ENCODE peak calls at places on chromosomes 11 and 22, in four cellular contexts. One of them, this sample, is unnamed.

GRCh38 chr22:43153916-43154315 is 2.6 kb downstream of the TSPO start:
- DNase-seq in cardiac muscle cell: no peak
- DNase-seq in ELF-1: no peak
- DNase-seq in GM03348: no peak
- DNase-seq in this sample: no peak

GRCh38 chr11:8768625-8769333 is 86.2 kb downstream of the RPL27A start:
- DNase-seq in cardiac muscle cell: no peak
- DNase-seq in ELF-1: no peak
- DNase-seq in GM03348: peak
- DNase-seq in this sample: peak

GRCh38 chr11:73292481-73292880 is 15.6 kb upstream of the ARHGEF17 start:
- DNase-seq in cardiac muscle cell: no peak
- DNase-seq in ELF-1: no peak
- DNase-seq in GM03348: peak
- DNase-seq in this sample: no peak

GRCh38 chr11:66880484-66881211 is 23.8 kb downstream of the LRFN4 start:
- DNase-seq in cardiac muscle cell: peak
- DNase-seq in ELF-1: no peak
- DNase-seq in GM03348: no peak
- DNase-seq in this sample: no peak

GRCh38 chr11:81644239-81644840 is 1089.3 kb downstream of the FAM181B start:
- DNase-seq in cardiac muscle cell: peak
- DNase-seq in ELF-1: peak
- DNase-seq in GM03348: peak
- DNase-seq in this sample: peak

GRCh38 chr11:132888226-132888625 is 644.1 kb downstream of the OPCML start:
- DNase-seq in cardiac muscle cell: no peak
- DNase-seq in ELF-1: no peak
- DNase-seq in GM03348: peak
- DNase-seq in this sample: peak

GRCh38 chr22:50243704-50244419 is 961 bp downstream of the TUBGCP6 start:
- DNase-seq in cardiac muscle cell: no peak
- DNase-seq in ELF-1: no peak
- DNase-seq in GM03348: no peak
- DNase-seq in this sample: no peak

GRCh38 chr11:80595011-80595410 is 1154.2 kb upstream of the TENM4 start:
- DNase-seq in cardiac muscle cell: no peak
- DNase-seq in ELF-1: no peak
- DNase-seq in GM03348: no peak
- DNase-seq in this sample: peak

GRCh38 chr22:48950151-48950915 is 877.3 kb downstream of the BRD1 start:
- DNase-seq in cardiac muscle cell: no peak
- DNase-seq in ELF-1: no peak
- DNase-seq in GM03348: no peak
- DNase-seq in this sample: no peak

This sample was measured in hepatic stellate cell.